ENCODE peak calls at places on chromosomes 3 and 15, in four cellular contexts. S, A, E and J are unnamed samples.

GRCh38 chr15:93001881-93002280 is 87.1 kb downstream of the RGMA start:
- DNase-seq in S (no peak), E (peak), A (no peak), J (no peak)

GRCh38 chr3:16897254-16897926 is 12.6 kb downstream of the PLCL2 start:
- DNase-seq in S (no peak), E (no peak), A (no peak), J (no peak)

GRCh38 chr3:170632780-170633179 is 46.9 kb upstream of the SLC7A14 start:
- DNase-seq in A (no peak), S (peak), E (no peak), J (no peak)

GRCh38 chr3:113746955-113747718 is at the start of gene ATP6V1A:
- DNase-seq in A (peak), S (peak), E (peak), J (peak)

GRCh38 chr15:77507151-77507847 is 86.6 kb downstream of the HMG20A start:
- DNase-seq in E (no peak), A (peak), S (peak), J (peak)

GRCh38 chr3:111723293-111723963 is 128.3 kb upstream of the ZBED2 start:
- DNase-seq in A (no peak), S (peak), E (no peak), J (no peak)

GRCh38 chr3:66588340-66588847 is 87.6 kb upstream of the LRIG1 start:
- DNase-seq in E (no peak), S (peak), A (no peak), J (no peak)

GRCh38 chr3:137347817-137348368 is 390.1 kb downstream of the IL20RB start:
- DNase-seq in S (no peak), E (no peak), A (no peak), J (no peak)

GRCh38 chr3:96915465-96915864 is 101.1 kb downstream of the EPHA6 start:
- DNase-seq in A (no peak), S (no peak), E (no peak), J (no peak)

GRCh38 chr15:26889298-26889898 is 22.5 kb downstream of the GABRA5 start:
- DNase-seq in S (peak), A (peak), E (peak), J (peak)

GRCh38 chr15:68542771-68543544 is 35.8 kb upstream of the CORO2B start:
- DNase-seq in S (peak), A (peak), E (no peak), J (no peak)

GRCh38 chr3:125479091-125479490 is 40.9 kb downstream of the SNX4 start:
- DNase-seq in E (no peak), A (no peak), S (peak), J (no peak)

GRCh38 chr3:71447803-71448202 is 135.7 kb downstream of the FOXP1 start:
- DNase-seq in S (peak), E (no peak), A (no peak), J (no peak)

GRCh38 chr3:14458434-14459280 is 56.3 kb downstream of the SLC6A6 start:
- DNase-seq in E (no peak), A (no peak), S (peak), J (no peak)

GRCh38 chr3:126390201-126390600 is 4.5 kb upstream of the CFAP100 start:
- DNase-seq in E (no peak), S (no peak), A (no peak), J (no peak)

GRCh38 chr3:125080077-125080476 is 24.3 kb upstream of the HEG1 start:
- DNase-seq in A (no peak), E (no peak), S (no peak), J (no peak)

GRCh38 chr3:194082596-194083220 is 53.2 kb upstream of the HES1 start:
- DNase-seq in E (no peak), A (no peak), S (peak), J (no peak)

GRCh38 chr3:100260081-100260684 is 609 bp upstream of the TBC1D23 start:
- DNase-seq in A (no peak), E (peak), S (peak), J (peak)
- TF ChIP-seq CTCF in A (no peak), E (no peak), S (peak), J (no peak)

DNA sequence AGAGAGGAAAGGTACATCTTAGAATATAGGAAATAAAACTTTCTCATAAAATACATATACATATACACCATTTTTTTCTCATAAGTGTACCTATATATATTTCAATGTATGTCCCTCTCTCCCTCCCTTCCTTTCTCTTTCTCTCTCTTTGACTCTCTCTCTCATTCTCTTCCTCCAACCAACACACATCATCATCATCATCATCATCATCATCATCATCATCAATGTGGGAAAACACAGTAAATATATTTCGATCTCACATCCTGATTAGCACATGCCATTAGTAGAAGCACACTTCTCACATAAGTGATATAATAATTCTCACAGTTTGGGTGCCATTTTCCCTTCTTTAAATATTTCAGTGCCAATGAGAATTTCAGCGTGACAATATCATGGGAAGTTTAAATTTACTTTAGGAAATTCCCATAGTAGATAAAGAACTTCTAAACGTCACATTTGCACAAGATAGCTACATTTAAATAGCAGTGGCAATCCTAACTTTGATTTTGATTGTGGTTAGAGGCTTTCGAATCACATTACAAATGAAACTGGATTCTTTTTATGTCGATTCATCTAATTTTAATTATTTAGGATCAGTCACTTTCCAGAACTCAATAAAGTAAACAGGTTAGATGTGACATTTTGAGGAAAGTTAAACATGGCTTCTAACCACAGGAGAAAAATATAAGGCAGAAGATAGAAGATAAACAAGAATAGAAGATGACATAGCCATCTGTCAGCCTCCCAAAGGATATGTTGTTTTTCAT is 33.0 kb upstream of the ACTC1 start:
- DNase-seq in A (no peak), E (no peak), S (no peak), J (no peak)
- TF ChIP-seq CTCF in A (no peak), E (no peak), S (no peak), J (no peak)

GRCh38 chr15:61857169-61857829 is 202.9 kb downstream of the VPS13C start:
- DNase-seq in E (peak), S (no peak), A (no peak), J (no peak)

GRCh38 chr15:61861962-61862361 is 198.3 kb downstream of the VPS13C start:
- DNase-seq in S (no peak), A (no peak), E (no peak), J (no peak)

GRCh38 chr15:61853195-61853594 is 207.1 kb downstream of the VPS13C start:
- DNase-seq in A (no peak), E (no peak), S (no peak), J (no peak)

GRCh38 chr15:61856295-61856694 is 204.0 kb downstream of the VPS13C start:
- DNase-seq in S (no peak), E (no peak), A (no peak), J (no peak)
- TF ChIP-seq CTCF in S (no peak), E (no peak), A (no peak), J (no peak)

DNA sequence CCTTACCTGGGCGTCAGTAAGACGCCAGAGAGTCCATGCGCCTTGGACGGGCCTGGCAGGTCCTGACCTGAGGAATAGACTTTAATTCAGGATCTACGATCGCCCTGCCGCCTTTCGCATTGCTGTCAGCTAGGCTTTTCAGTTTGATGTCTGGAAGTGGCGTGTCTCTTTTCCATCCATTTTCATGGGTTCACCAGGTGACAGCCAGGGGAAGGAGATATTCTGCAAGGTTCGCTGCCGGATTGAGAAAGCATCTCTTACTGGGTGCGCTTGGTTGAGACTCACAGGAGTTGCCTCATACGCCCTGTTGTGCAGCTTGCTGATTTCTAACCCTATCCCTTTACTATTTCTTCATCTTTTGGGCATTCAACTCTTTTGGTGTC is 7.4 kb downstream of the EPHA3 start:
- DNase-seq in E (no peak), A (no peak), S (no peak), J (no peak)
- TF ChIP-seq CTCF in E (peak), A (no peak), S (no peak), J (no peak)